ENCODE peak calls at places on chromosomes 13 and 19, in five cellular contexts. One of them, this sample, is unnamed.
A peak's percentile ranks its signal among the peaks of the same experiment; 100 is the strongest.

GRCh38 chr19:18542936-18543813 is at the start of gene FKBP8:
- DNase-seq in NCI-H748 treated with DMSO at 0.1 percent for 48 hours: peak; percentile 49
- DNase-seq in smooth muscle cell of the brain vasculature: peak; percentile 64
- DNase-seq in mucosa of descending colon: peak; percentile 96
- DNase-seq in activated CD4-positive, CD25-positive, alpha-beta regulatory T cell: peak; percentile 90
- DNase-seq in this sample: peak; percentile 76

GRCh38 chr13:74290324-74290773 is 156.1 kb upstream of the KLF12 start:
- DNase-seq in NCI-H748 treated with DMSO at 0.1 percent for 48 hours: peak; percentile 97
- DNase-seq in mucosa of descending colon: no peak
- DNase-seq in smooth muscle cell of the brain vasculature: peak; percentile 67
- DNase-seq in activated CD4-positive, CD25-positive, alpha-beta regulatory T cell: no peak
- DNase-seq in this sample: no peak

GRCh38 chr19:40662925-40663711 is 27.3 kb downstream of the NUMBL start:
- DNase-seq in NCI-H748 treated with DMSO at 0.1 percent for 48 hours: peak; percentile 67
- DNase-seq in activated CD4-positive, CD25-positive, alpha-beta regulatory T cell: peak; percentile 96
- DNase-seq in mucosa of descending colon: peak; percentile 93
- DNase-seq in smooth muscle cell of the brain vasculature: peak; percentile 65
- DNase-seq in this sample: peak; percentile 74

GRCh38 chr13:40368123-40368891 is 298.1 kb downstream of the FOXO1 start:
- DNase-seq in activated CD4-positive, CD25-positive, alpha-beta regulatory T cell: no peak
- DNase-seq in NCI-H748 treated with DMSO at 0.1 percent for 48 hours: no peak
- DNase-seq in smooth muscle cell of the brain vasculature: no peak
- DNase-seq in mucosa of descending colon: no peak
- DNase-seq in this sample: no peak

GRCh38 chr13:109874444-109874920 is 88.1 kb upstream of the IRS2 start:
- DNase-seq in mucosa of descending colon: no peak
- DNase-seq in smooth muscle cell of the brain vasculature: no peak
- DNase-seq in NCI-H748 treated with DMSO at 0.1 percent for 48 hours: no peak
- DNase-seq in activated CD4-positive, CD25-positive, alpha-beta regulatory T cell: no peak
- DNase-seq in this sample: no peak

GRCh38 chr13:111654531-111654930 is 334.1 kb downstream of the TEX29 start:
- DNase-seq in activated CD4-positive, CD25-positive, alpha-beta regulatory T cell: no peak
- DNase-seq in smooth muscle cell of the brain vasculature: no peak
- DNase-seq in NCI-H748 treated with DMSO at 0.1 percent for 48 hours: no peak
- DNase-seq in mucosa of descending colon: no peak
- DNase-seq in this sample: no peak

GRCh38 chr13:30576528-30576927 is 41.2 kb upstream of the USPL1 start:
- DNase-seq in mucosa of descending colon: no peak
- DNase-seq in activated CD4-positive, CD25-positive, alpha-beta regulatory T cell: no peak
- DNase-seq in NCI-H748 treated with DMSO at 0.1 percent for 48 hours: no peak
- DNase-seq in smooth muscle cell of the brain vasculature: no peak
- DNase-seq in this sample: no peak

GRCh38 chr13:112453207-112453829 is 77.2 kb downstream of the SPACA7 start:
- DNase-seq in smooth muscle cell of the brain vasculature: no peak
- DNase-seq in NCI-H748 treated with DMSO at 0.1 percent for 48 hours: no peak
- DNase-seq in mucosa of descending colon: no peak
- DNase-seq in activated CD4-positive, CD25-positive, alpha-beta regulatory T cell: no peak
- DNase-seq in this sample: no peak

GRCh38 chr19:55647732-55648656 is at the start of gene CCDC106:
- DNase-seq in activated CD4-positive, CD25-positive, alpha-beta regulatory T cell: no peak
- DNase-seq in NCI-H748 treated with DMSO at 0.1 percent for 48 hours: peak; percentile 33
- DNase-seq in mucosa of descending colon: peak; percentile 71
- DNase-seq in smooth muscle cell of the brain vasculature: no peak
- DNase-seq in this sample: peak; percentile 76

GRCh38 chr13:78609464-78610205 is 6.3 kb upstream of the POU4F1 start:
- DNase-seq in activated CD4-positive, CD25-positive, alpha-beta regulatory T cell: no peak
- DNase-seq in mucosa of descending colon: no peak
- DNase-seq in NCI-H748 treated with DMSO at 0.1 percent for 48 hours: peak; percentile 16
- DNase-seq in smooth muscle cell of the brain vasculature: no peak
- DNase-seq in this sample: no peak

GRCh38 chr13:27293051-27293691 is 22.5 kb downstream of the RASL11A start:
- DNase-seq in smooth muscle cell of the brain vasculature: no peak
- DNase-seq in NCI-H748 treated with DMSO at 0.1 percent for 48 hours: no peak
- DNase-seq in activated CD4-positive, CD25-positive, alpha-beta regulatory T cell: no peak
- DNase-seq in mucosa of descending colon: no peak
- DNase-seq in this sample: no peak

GRCh38 chr13:72886272-72887062 is 104.5 kb downstream of the PIBF1 start:
- DNase-seq in mucosa of descending colon: no peak
- DNase-seq in activated CD4-positive, CD25-positive, alpha-beta regulatory T cell: no peak
- DNase-seq in NCI-H748 treated with DMSO at 0.1 percent for 48 hours: no peak
- DNase-seq in smooth muscle cell of the brain vasculature: no peak
- DNase-seq in this sample: no peak

GRCh38 chr13:89900104-89900760 is 1447.3 kb upstream of the MIR17HG start:
- DNase-seq in activated CD4-positive, CD25-positive, alpha-beta regulatory T cell: no peak
- DNase-seq in smooth muscle cell of the brain vasculature: no peak
- DNase-seq in mucosa of descending colon: no peak
- DNase-seq in NCI-H748 treated with DMSO at 0.1 percent for 48 hours: no peak
- DNase-seq in this sample: no peak

GRCh38 chr19:55704494-55705245 is 29.6 kb downstream of the EPN1 start:
- DNase-seq in activated CD4-positive, CD25-positive, alpha-beta regulatory T cell: no peak
- DNase-seq in NCI-H748 treated with DMSO at 0.1 percent for 48 hours: no peak
- DNase-seq in smooth muscle cell of the brain vasculature: no peak
- DNase-seq in mucosa of descending colon: no peak
- DNase-seq in this sample: no peak

GRCh38 chr19:31825134-31826094 is 476.2 kb upstream of the TSHZ3 start:
- DNase-seq in activated CD4-positive, CD25-positive, alpha-beta regulatory T cell: no peak
- DNase-seq in mucosa of descending colon: no peak
- DNase-seq in NCI-H748 treated with DMSO at 0.1 percent for 48 hours: no peak
- DNase-seq in smooth muscle cell of the brain vasculature: no peak
- DNase-seq in this sample: no peak

GRCh38 chr13:106589716-106590115 is 21.8 kb upstream of the ARGLU1 start:
- DNase-seq in mucosa of descending colon: no peak
- DNase-seq in NCI-H748 treated with DMSO at 0.1 percent for 48 hours: no peak
- DNase-seq in activated CD4-positive, CD25-positive, alpha-beta regulatory T cell: no peak
- DNase-seq in smooth muscle cell of the brain vasculature: peak; percentile 55
- DNase-seq in this sample: no peak

GRCh38 chr13:113187905-113188595 is 20.4 kb downstream of the PCID2 start:
- DNase-seq in activated CD4-positive, CD25-positive, alpha-beta regulatory T cell: no peak
- DNase-seq in smooth muscle cell of the brain vasculature: peak; percentile 77
- DNase-seq in NCI-H748 treated with DMSO at 0.1 percent for 48 hours: no peak
- DNase-seq in mucosa of descending colon: no peak
- DNase-seq in this sample: no peak

GRCh38 chr13:93927431-93927830 is 552.1 kb downstream of the DCT start:
- DNase-seq in activated CD4-positive, CD25-positive, alpha-beta regulatory T cell: no peak
- DNase-seq in smooth muscle cell of the brain vasculature: no peak
- DNase-seq in NCI-H748 treated with DMSO at 0.1 percent for 48 hours: no peak
- DNase-seq in mucosa of descending colon: no peak
- DNase-seq in this sample: no peak

This sample was measured in hypothalamus.